ENCODE peak calls at places on chromosome 21, in five cellular contexts. I, X, Y, L and P are unnamed samples.

GRCh38 chr21:25742900-25743299 is 8.1 kb downstream of the GABPA start:
- DNase-seq in X (no peak), I (no peak), L (no peak), Y (no peak), P (no peak)

GRCh38 chr21:16181024-16181423 is 451.2 kb downstream of the USP25 start:
- DNase-seq in I (no peak), X (no peak), L (no peak), Y (peak), P (peak)

GRCh38 chr21:32423320-32423719 is 10.8 kb downstream of the EVA1C start:
- DNase-seq in X (no peak), I (no peak), Y (peak), L (no peak), P (peak)

GRCh38 chr21:18245493-18245967 is 897 bp downstream of the CHODL start:
- DNase-seq in Y (no peak), I (no peak), L (no peak), X (no peak), P (no peak)

GRCh38 chr21:41377715-41378114 is 15.9 kb downstream of the MX2 start:
- DNase-seq in L (no peak), Y (no peak), I (no peak), X (no peak), P (no peak)

GRCh38 chr21:28419110-28419509 is 573.6 kb downstream of the LTN1 start:
- DNase-seq in L (no peak), Y (peak), I (no peak), X (no peak), P (no peak)

GRCh38 chr21:16709866-16710550 is 802.8 kb upstream of the CXADR start:
- DNase-seq in X (no peak), L (no peak), I (no peak), Y (peak), P (peak)

GRCh38 chr21:28699591-28700259 is 293.0 kb downstream of the LTN1 start:
- DNase-seq in I (no peak), X (no peak), Y (peak), L (no peak), P (no peak)

GRCh38 chr21:29187939-29188338 is 57.5 kb downstream of the MAP3K7CL start:
- DNase-seq in I (no peak), X (no peak), L (no peak), Y (peak), P (peak)

GRCh38 chr21:40453183-40453582 is 393.8 kb downstream of the DSCAM start:
- DNase-seq in Y (no peak), L (no peak), I (no peak), X (no peak), P (no peak)

GRCh38 chr21:26499475-26499874 is 73.6 kb downstream of the CYYR1 start:
- DNase-seq in I (no peak), L (no peak), X (no peak), Y (no peak), P (no peak)

GRCh38 chr21:23016617-23017016 is 2018.4 kb downstream of the NCAM2 start:
- DNase-seq in Y (no peak), I (no peak), X (no peak), L (no peak), P (no peak)

GRCh38 chr21:26982767-26983166 is 15.9 kb upstream of the ADAMTS5 start:
- DNase-seq in I (no peak), X (no peak), Y (peak), L (no peak), P (peak)

GRCh38 chr21:26776320-26777021 is 68.7 kb downstream of the ADAMTS1 start:
- DNase-seq in L (no peak), Y (peak), I (no peak), X (no peak), P (peak)

GRCh38 chr21:29056005-29056404 is 17.4 kb downstream of the CCT8 start:
- DNase-seq in L (no peak), I (no peak), X (no peak), Y (peak), P (peak)

GRCh38 chr21:37373539-37373938 is 7.0 kb downstream of the DYRK1A start:
- DNase-seq in Y (peak), L (no peak), X (no peak), I (no peak), P (peak)
- H3K4me3 ChIP-seq in Y (no peak), L (no peak), X (no peak), I (no peak), P (no peak)

GRCh38 chr21:44869860-44870747 is 3.4 kb downstream of the PTTG1IP start:
- DNase-seq in L (no peak), X (peak), I (no peak), Y (peak), P (peak)

GRCh38 chr21:44868707-44869106 is 4.8 kb downstream of the PTTG1IP start:
- DNase-seq in I (no peak), Y (no peak), L (no peak), X (peak), P (no peak)

GRCh38 chr21:44866780-44867179 is 6.7 kb downstream of the PTTG1IP start:
- DNase-seq in X (peak), L (no peak), Y (peak), I (no peak), P (peak)

GRCh38 chr21:44867464-44867863 is 6.0 kb downstream of the PTTG1IP start:
- DNase-seq in L (no peak), Y (no peak), I (no peak), X (peak), P (no peak)

GRCh38 chr21:44867999-44868700 is 5.3 kb downstream of the PTTG1IP start:
- DNase-seq in X (peak), L (no peak), I (no peak), Y (no peak), P (no peak)
- TF ChIP-seq CTCF in X (no peak), L (no peak), I (no peak), Y (no peak), P (no peak)

DNA sequence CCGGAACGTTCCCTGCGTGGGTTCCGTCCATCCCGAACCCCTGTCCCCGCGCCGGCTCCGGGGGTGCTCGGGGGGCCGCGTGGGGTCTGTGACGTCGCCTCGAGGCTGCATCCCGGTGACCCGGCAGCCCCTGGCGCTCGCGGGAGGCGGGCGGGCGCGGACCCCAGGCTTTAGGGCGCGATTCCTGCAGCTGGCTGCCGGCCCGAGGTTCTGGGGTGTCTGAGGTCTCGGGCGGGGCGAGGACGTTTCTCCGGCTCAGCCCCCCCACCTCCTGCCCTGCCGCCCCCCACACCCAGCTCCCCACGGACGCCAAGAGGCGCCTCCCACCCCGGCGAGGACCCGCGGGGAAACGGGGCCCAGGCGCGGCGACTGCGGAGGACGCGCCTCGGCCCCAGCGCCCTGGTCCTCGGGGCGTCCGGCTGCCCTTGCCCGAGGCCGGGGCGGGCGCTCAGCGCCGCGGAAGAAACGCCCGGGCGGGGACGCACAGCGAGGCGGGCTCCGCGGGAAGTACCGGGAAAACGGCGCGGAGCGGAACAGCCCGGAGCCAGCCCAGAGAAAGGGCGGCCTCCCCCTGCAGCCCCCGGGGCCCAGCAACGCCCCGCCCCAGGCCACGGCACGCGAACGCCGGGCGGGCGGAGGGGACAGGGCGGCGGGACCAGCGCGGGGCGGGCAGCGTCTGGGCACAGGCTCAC is 1.3 kb upstream of the PCBP3 start:
- DNase-seq in Y (no peak), X (peak), L (peak), I (no peak), P (peak)
- H3K4me3 ChIP-seq in Y (no peak), X (peak), L (no peak), I (peak), P (no peak)

GRCh38 chr21:45957986-45958610 is 23.5 kb upstream of the COL6A1 start:
- DNase-seq in Y (peak), I (no peak), X (peak), L (no peak), P (peak)
- TF ChIP-seq CTCF in Y (no peak), I (no peak), X (no peak), L (no peak), P (no peak)

GRCh38 chr21:36700961-36701911 is 2.3 kb downstream of the SIM2 start:
- DNase-seq in X (no peak), L (no peak), I (no peak), Y (no peak), P (no peak)
- H3K4me3 ChIP-seq in X (peak), L (no peak), I (peak), Y (no peak), P (peak)

GRCh38 chr21:38768385-38769071 is 37.2 kb upstream of the ETS2 start:
- DNase-seq in I (no peak), Y (peak), X (no peak), L (no peak), P (peak)
- TF ChIP-seq CTCF in I (no peak), Y (no peak), X (no peak), L (no peak), P (no peak)

GRCh38 chr21:42622284-42622683 is 31.1 kb upstream of the PDE9A start:
- DNase-seq in I (no peak), Y (no peak), L (no peak), X (no peak), P (no peak)
- H3K4me3 ChIP-seq in I (no peak), Y (no peak), L (no peak), X (no peak), P (no peak)

GRCh38 chr21:34946385-34947121 is 102.5 kb downstream of the RUNX1 start:
- DNase-seq in L (no peak), X (no peak), Y (no peak), I (no peak), P (no peak)
- TF ChIP-seq CTCF in L (no peak), X (no peak), Y (no peak), I (no peak), P (no peak)

DNA sequence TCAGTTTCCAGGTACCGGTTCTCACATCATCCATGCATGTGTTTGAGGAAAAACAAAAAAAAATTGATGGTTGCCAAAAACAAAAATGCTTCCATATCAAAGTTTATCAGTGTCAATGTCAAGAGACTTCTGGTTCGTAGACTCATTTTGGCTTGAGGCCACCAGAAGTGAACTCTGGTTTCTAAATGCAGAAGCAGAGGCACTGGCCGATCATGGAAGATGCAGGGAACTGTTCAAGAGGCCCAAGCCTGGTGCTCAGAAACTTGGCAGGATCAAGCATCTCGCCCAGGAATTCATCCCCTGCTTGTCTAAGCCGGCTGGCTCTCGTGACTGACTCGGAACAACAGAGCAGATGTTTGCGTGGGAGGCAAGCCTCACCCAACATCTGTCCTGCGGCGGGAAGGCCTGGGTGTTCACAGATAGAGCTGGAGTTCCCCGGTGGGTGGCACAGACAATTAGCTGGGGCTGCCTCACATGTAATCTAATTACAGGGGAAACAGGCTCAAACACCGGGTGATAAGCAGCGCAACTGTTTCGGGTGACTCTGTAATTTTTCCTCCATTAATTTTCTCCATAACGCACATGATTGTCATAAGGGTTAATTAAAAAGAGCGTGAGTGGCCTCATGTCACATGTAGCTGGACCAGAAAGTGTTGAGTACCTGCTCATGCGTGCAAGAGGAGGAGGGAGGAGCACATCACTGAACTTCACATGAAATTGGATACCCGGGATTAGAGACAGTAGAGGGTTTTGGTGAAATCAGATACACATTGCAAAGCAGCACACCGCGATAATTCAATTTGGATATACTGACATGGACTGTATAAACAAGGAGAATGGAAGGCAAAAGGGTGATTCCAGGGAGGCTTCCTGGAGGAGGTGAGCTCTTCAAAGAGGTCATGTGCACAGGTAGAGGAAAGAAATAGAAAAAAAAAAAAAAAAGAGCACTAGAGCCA is 180.0 kb downstream of the ETS2 start:
- DNase-seq in Y (peak), X (peak), L (peak), I (peak), P (peak)
- H3K4me3 ChIP-seq in Y (no peak), X (no peak), L (no peak), I (no peak), P (no peak)

GRCh38 chr21:34039678-34040382 is 33.5 kb upstream of the MRPS6 start:
- DNase-seq in Y (no peak), I (no peak), L (no peak), X (no peak), P (no peak)
- TF ChIP-seq CTCF in Y (no peak), I (no peak), L (no peak), X (no peak), P (no peak)